ENCODE peak calls at places on chromosome 6, in four cellular contexts. I is Panc1, P is GM12864, L is fibroblast of lung. W is an unnamed sample.

GRCh38 chr6:7693827-7694226 is 32.1 kb upstream of the BMP6 start:
- DNase-seq in I (no peak), P (no peak), L (no peak), W (no peak)

GRCh38 chr6:7537560-7538174 is 3.8 kb upstream of the DSP start:
- DNase-seq in I (no peak), P (no peak), L (no peak), W (no peak)

GRCh38 chr6:31663961-31664789 is 622 bp downstream of the GPANK1 start:
- DNase-seq in I (no peak), P (no peak), L (peak; percentile 75), W (no peak)

GRCh38 chr6:154302111-154302752 is 54.4 kb downstream of the IPCEF1 start:
- DNase-seq in I (no peak), P (peak; percentile 78), L (peak; percentile 92), W (peak; percentile 59)

GRCh38 chr6:121339639-121340226 is 5.5 kb upstream of the TBC1D32 start:
- DNase-seq in I (no peak), P (no peak), L (no peak), W (no peak)

GRCh38 chr6:149053848-149054558 is 263.5 kb upstream of the TAB2 start:
- DNase-seq in I (no peak), P (no peak), L (no peak), W (no peak)

GRCh38 chr6:101393291-101394251 is at the start of gene GRIK2:
- DNase-seq in I (no peak), P (no peak), L (no peak), W (no peak)

GRCh38 chr6:137845460-137845859 is 21.6 kb upstream of the TNFAIP3 start:
- DNase-seq in I (no peak), P (no peak), L (peak; percentile 28), W (no peak)

GRCh38 chr6:139398658-139399057 is 24.2 kb upstream of the CITED2 start:
- DNase-seq in I (no peak), P (no peak), L (peak; percentile 25), W (no peak)

GRCh38 chr6:30013296-30013922 is 47.7 kb upstream of the POLR1H start:
- DNase-seq in I (no peak), P (no peak), L (no peak), W (peak; percentile 36)

GRCh38 chr6:90413867-90414266 is 117.2 kb upstream of the BACH2 start:
- DNase-seq in I (no peak), P (no peak), L (peak; percentile 53), W (peak; percentile 57)

GRCh38 chr6:89024456-89024855 is 56.1 kb upstream of the PNRC1 start:
- DNase-seq in I (no peak), P (no peak), L (no peak), W (no peak)

GRCh38 chr6:123171341-123171740 is 175.3 kb downstream of the CLVS2 start:
- DNase-seq in I (no peak), P (no peak), L (no peak), W (no peak)

GRCh38 chr6:17394192-17394611 is 807 bp downstream of the CAP2 start:
- DNase-seq in I (no peak), P (no peak), L (peak; percentile 60), W (no peak)

GRCh38 chr6:14456941-14457340 is 339.4 kb downstream of the CD83 start:
- DNase-seq in I (no peak), P (no peak), L (no peak), W (no peak)

GRCh38 chr6:44475779-44476434 is 88.4 kb downstream of the CDC5L start:
- DNase-seq in I (no peak), P (no peak), L (peak; percentile 68), W (peak; percentile 84)

GRCh38 chr6:2763345-2763841 is 1.8 kb upstream of the WRNIP1 start:
- DNase-seq in I (no peak), P (no peak), L (no peak), W (no peak)

GRCh38 chr6:46234156-46234556 is 63.4 kb upstream of the ENPP5 start:
- DNase-seq in I (no peak), P (no peak), L (no peak), W (no peak)

DNA sequence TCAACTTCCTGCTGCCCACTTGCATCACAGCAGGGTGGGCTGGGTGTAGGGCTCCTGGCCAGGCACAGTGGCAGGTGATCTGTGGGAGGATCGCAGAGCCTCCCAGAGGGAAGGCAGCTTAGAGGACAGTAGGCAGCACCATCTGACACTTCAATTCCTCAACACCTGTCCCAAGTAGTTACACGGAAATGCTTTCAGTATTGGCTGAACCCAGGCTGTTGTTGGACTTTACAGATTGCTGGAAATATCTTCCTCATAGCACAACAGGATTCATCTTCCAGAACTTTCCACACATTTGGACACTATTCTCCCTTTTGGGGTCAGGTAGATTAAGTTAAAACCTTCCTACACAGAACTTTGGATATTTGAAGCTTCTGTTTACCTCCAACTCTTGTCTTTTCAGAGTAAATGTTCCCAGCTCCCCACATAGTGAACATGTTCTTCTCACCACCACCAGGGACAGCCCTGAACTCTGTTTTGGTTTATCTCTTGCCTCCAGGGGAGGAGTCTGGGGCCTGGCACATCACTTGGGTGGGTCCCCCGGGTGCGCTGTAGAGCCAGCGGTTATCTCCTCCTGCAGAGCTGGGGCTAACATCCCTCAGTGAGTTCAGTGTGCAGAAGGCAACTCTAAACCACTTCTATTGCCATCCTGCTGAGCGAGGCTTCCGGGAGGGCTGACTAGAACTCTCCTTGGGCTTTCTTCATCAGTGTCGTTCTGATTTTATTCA is 3.5 kb upstream of the SLC22A2 start:
- DNase-seq in I (no peak), P (no peak), L (no peak), W (no peak)
- TF ChIP-seq CTCF in I (no peak), P (no peak), L (no peak), W (no peak)

GRCh38 chr6:106547961-106548453 is 81.3 kb downstream of the RTN4IP1 start:
- DNase-seq in I (no peak), P (no peak), L (peak; percentile 67), W (no peak)
- TF ChIP-seq CTCF in I (no peak), P (no peak), L (no peak), W (no peak)

GRCh38 chr6:48983377-48983776 is 479.7 kb downstream of the MMUT start:
- DNase-seq in I (no peak), P (no peak), L (no peak), W (no peak)

GRCh38 chr6:48990746-48991145 is 472.3 kb downstream of the MMUT start:
- DNase-seq in I (no peak), P (no peak), L (no peak), W (no peak)

GRCh38 chr6:48986803-48987202 is 476.2 kb downstream of the MMUT start:
- DNase-seq in I (no peak), P (no peak), L (no peak), W (no peak)

GRCh38 chr6:48985025-48985424 is 478.0 kb downstream of the MMUT start:
- DNase-seq in I (no peak), P (no peak), L (peak; percentile 84), W (no peak)

DNA sequence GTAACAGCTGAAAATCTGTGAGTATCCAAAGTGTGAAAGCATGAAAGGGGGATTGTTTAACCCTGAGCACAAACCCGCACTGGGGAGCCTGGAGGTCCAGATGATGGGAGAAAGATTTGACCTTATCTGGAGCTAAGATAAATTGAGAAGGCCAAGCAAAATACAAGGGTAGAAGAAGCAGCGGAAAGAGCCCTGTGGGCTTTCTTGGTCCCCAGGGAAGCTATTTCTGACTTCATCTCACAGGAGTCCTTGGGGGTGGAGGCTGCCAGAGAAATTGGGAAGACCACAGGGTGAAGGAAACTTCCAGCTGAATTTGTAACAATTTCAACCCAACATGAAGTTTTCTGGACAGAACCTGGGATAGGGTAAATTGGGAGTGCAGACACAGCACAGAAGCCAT is 476.9 kb downstream of the MMUT start:
- DNase-seq in I (no peak), P (no peak), L (no peak), W (no peak)
- TF ChIP-seq CTCF in I (no peak), P (no peak), L (no peak), W (no peak)

DNA sequence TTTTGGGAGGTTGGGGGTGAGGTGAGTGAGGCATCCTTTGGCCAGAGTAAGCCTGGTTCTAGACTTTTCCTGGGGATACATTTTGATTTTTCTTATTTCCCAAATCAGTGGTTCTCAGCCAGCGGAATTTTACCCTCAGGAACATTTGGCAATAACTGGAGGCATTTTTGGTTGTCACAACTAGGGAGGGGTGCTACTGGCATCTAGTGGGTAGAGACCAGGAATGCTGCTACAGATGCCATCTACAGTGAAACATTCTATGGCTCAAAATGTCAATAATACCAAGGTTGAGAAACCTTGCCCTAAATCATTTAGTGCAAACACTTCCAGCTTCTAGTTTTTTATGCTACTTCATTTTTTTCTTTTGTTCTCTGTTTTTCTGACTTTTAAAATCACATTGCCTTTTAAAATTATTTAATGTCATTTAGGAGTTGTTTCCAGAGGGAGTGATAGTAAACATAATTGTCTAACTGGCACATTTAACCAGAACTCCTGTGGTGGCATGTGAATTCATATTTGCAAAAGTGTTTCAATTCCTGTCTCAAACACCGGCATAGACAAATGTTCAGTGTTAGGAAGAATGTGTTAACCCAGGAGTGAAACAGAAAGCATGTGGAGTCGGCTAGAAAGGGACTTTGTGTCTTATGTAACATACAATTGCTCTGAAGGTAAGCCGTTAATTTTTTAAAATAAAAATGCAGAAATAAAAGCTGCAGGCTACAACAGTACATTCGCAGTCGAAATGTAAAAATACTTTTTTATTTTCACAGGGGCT is 59.0 kb downstream of the QRSL1 start:
- DNase-seq in I (no peak), P (no peak), L (no peak), W (no peak)
- TF ChIP-seq CTCF in I (no peak), P (peak; percentile 24), L (no peak), W (no peak)

DNA sequence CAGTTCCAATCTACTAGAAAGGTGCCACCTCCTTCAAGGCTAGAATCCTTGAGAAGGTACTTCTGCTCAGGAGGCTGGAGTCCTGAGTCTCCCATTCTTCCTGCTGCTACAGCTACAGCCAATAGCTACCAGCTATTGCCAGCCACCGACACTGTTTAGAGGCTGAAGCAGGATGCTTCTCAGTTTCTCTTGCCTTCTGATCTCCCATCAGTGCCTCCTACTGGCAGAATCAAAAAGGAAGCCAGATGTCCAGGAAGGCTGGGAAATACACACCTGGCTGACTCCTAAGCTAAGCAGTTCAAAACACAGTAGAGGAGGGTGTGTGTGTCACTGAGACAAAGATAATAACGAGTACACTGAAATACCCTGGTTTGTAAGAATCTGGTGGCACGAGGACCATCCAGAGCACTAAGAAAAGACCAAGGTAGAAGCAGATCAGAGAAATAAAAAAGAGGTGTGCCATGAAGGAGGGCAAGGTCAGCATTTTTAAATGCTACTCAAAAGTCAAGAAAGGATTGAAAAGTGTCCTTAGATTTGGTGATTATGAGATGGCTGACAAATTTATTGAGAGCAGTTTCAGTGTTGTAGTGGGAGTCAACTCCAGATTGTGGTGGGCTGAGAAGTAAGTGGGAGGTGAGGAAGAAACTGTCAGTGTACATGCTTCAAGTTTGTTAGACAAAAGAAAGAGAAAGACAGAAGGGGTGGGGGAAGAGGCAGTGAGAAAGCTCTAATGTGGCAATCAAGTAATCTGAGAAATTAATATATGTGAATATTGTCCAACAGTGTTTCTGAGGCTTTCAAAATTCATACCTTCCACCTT is 2.3 kb upstream of the HLA-DMA start:
- DNase-seq in I (no peak), P (no peak), L (no peak), W (no peak)
- TF ChIP-seq CTCF in I (peak; percentile 58), P (peak; percentile 72), L (peak; percentile 30), W (peak; percentile 49)